ENCODE peak calls at places on chromosomes 13 and 19, in eight cellular contexts. One of them, this sample, is unnamed.

GRCh38 chr19:5775668-5776309 is 8.8 kb downstream of the PRR22 start:
- DNase-seq in fibroblast of lung: peak
- DNase-seq in stimulated activated CD4-positive, alpha-beta T cell treated with anti-CD3 and anti-CD28 coated beads, Interleukin-2, amount 100 ng/mL, for 48 hours: no peak
- DNase-seq in NCI-H2029 treated with DMSO at 0.1 percent for 48 hours: no peak
- DNase-seq in activated CD4-positive, alpha-beta T cell treated with anti-CD3 and anti-CD28 coated beads, Interleukin-2, amount 50 U/mL, for 24 hours: no peak
- DNase-seq in putamen: no peak
- DNase-seq in T-helper 17 cell: no peak
- DNase-seq in tibial nerve: no peak
- DNase-seq in this sample: no peak

GRCh38 chr19:23932878-23933277 is 18.2 kb downstream of the ZNF726 start:
- DNase-seq in NCI-H2029 treated with DMSO at 0.1 percent for 48 hours: no peak
- DNase-seq in activated CD4-positive, alpha-beta T cell treated with anti-CD3 and anti-CD28 coated beads, Interleukin-2, amount 50 U/mL, for 24 hours: no peak
- DNase-seq in putamen: no peak
- DNase-seq in T-helper 17 cell: no peak
- DNase-seq in stimulated activated CD4-positive, alpha-beta T cell treated with anti-CD3 and anti-CD28 coated beads, Interleukin-2, amount 100 ng/mL, for 48 hours: no peak
- DNase-seq in tibial nerve: no peak
- DNase-seq in fibroblast of lung: no peak
- DNase-seq in this sample: no peak

GRCh38 chr13:45626731-45627374 is 11.3 kb upstream of the ERICH6B start:
- DNase-seq in NCI-H2029 treated with DMSO at 0.1 percent for 48 hours: no peak
- DNase-seq in tibial nerve: no peak
- DNase-seq in putamen: no peak
- DNase-seq in activated CD4-positive, alpha-beta T cell treated with anti-CD3 and anti-CD28 coated beads, Interleukin-2, amount 50 U/mL, for 24 hours: no peak
- DNase-seq in T-helper 17 cell: no peak
- DNase-seq in stimulated activated CD4-positive, alpha-beta T cell treated with anti-CD3 and anti-CD28 coated beads, Interleukin-2, amount 100 ng/mL, for 48 hours: no peak
- DNase-seq in fibroblast of lung: no peak
- DNase-seq in this sample: no peak

GRCh38 chr13:111508164-111508870 is 187.9 kb downstream of the TEX29 start:
- DNase-seq in stimulated activated CD4-positive, alpha-beta T cell treated with anti-CD3 and anti-CD28 coated beads, Interleukin-2, amount 100 ng/mL, for 48 hours: no peak
- DNase-seq in putamen: no peak
- DNase-seq in fibroblast of lung: no peak
- DNase-seq in NCI-H2029 treated with DMSO at 0.1 percent for 48 hours: peak
- DNase-seq in activated CD4-positive, alpha-beta T cell treated with anti-CD3 and anti-CD28 coated beads, Interleukin-2, amount 50 U/mL, for 24 hours: no peak
- DNase-seq in tibial nerve: no peak
- DNase-seq in T-helper 17 cell: no peak
- DNase-seq in this sample: no peak

GRCh38 chr19:8101311-8101710 is 48.1 kb downstream of the FBN3 start:
- DNase-seq in T-helper 17 cell: no peak
- DNase-seq in fibroblast of lung: no peak
- DNase-seq in putamen: no peak
- DNase-seq in NCI-H2029 treated with DMSO at 0.1 percent for 48 hours: no peak
- DNase-seq in stimulated activated CD4-positive, alpha-beta T cell treated with anti-CD3 and anti-CD28 coated beads, Interleukin-2, amount 100 ng/mL, for 48 hours: no peak
- DNase-seq in activated CD4-positive, alpha-beta T cell treated with anti-CD3 and anti-CD28 coated beads, Interleukin-2, amount 50 U/mL, for 24 hours: no peak
- DNase-seq in tibial nerve: no peak
- DNase-seq in this sample: no peak

GRCh38 chr13:20191902-20192469 is 752 bp downstream of the GJB2 start:
- DNase-seq in stimulated activated CD4-positive, alpha-beta T cell treated with anti-CD3 and anti-CD28 coated beads, Interleukin-2, amount 100 ng/mL, for 48 hours: no peak
- DNase-seq in tibial nerve: no peak
- DNase-seq in T-helper 17 cell: no peak
- DNase-seq in NCI-H2029 treated with DMSO at 0.1 percent for 48 hours: no peak
- DNase-seq in putamen: no peak
- DNase-seq in fibroblast of lung: no peak
- DNase-seq in activated CD4-positive, alpha-beta T cell treated with anti-CD3 and anti-CD28 coated beads, Interleukin-2, amount 50 U/mL, for 24 hours: no peak
- DNase-seq in this sample: no peak

GRCh38 chr19:12801466-12802266 is at the start of the genes PRDX2 and THSD8:
- DNase-seq in stimulated activated CD4-positive, alpha-beta T cell treated with anti-CD3 and anti-CD28 coated beads, Interleukin-2, amount 100 ng/mL, for 48 hours: peak
- DNase-seq in NCI-H2029 treated with DMSO at 0.1 percent for 48 hours: peak
- DNase-seq in tibial nerve: no peak
- DNase-seq in T-helper 17 cell: peak
- DNase-seq in activated CD4-positive, alpha-beta T cell treated with anti-CD3 and anti-CD28 coated beads, Interleukin-2, amount 50 U/mL, for 24 hours: no peak
- DNase-seq in putamen: no peak
- DNase-seq in fibroblast of lung: peak
- DNase-seq in this sample: peak

GRCh38 chr19:33865306-33865705 is 68.6 kb downstream of the KCTD15 start:
- DNase-seq in T-helper 17 cell: no peak
- DNase-seq in tibial nerve: no peak
- DNase-seq in stimulated activated CD4-positive, alpha-beta T cell treated with anti-CD3 and anti-CD28 coated beads, Interleukin-2, amount 100 ng/mL, for 48 hours: no peak
- DNase-seq in fibroblast of lung: no peak
- DNase-seq in activated CD4-positive, alpha-beta T cell treated with anti-CD3 and anti-CD28 coated beads, Interleukin-2, amount 50 U/mL, for 24 hours: no peak
- DNase-seq in putamen: no peak
- DNase-seq in NCI-H2029 treated with DMSO at 0.1 percent for 48 hours: no peak
- DNase-seq in this sample: no peak

GRCh38 chr13:113034451-113035208 is 65.6 kb downstream of the MCF2L start:
- DNase-seq in fibroblast of lung: peak
- DNase-seq in stimulated activated CD4-positive, alpha-beta T cell treated with anti-CD3 and anti-CD28 coated beads, Interleukin-2, amount 100 ng/mL, for 48 hours: no peak
- DNase-seq in tibial nerve: no peak
- DNase-seq in putamen: peak
- DNase-seq in NCI-H2029 treated with DMSO at 0.1 percent for 48 hours: no peak
- DNase-seq in activated CD4-positive, alpha-beta T cell treated with anti-CD3 and anti-CD28 coated beads, Interleukin-2, amount 50 U/mL, for 24 hours: no peak
- DNase-seq in T-helper 17 cell: no peak
- DNase-seq in this sample: peak

GRCh38 chr13:97318532-97318931 is 96.4 kb downstream of the MBNL2 start:
- DNase-seq in putamen: no peak
- DNase-seq in activated CD4-positive, alpha-beta T cell treated with anti-CD3 and anti-CD28 coated beads, Interleukin-2, amount 50 U/mL, for 24 hours: no peak
- DNase-seq in stimulated activated CD4-positive, alpha-beta T cell treated with anti-CD3 and anti-CD28 coated beads, Interleukin-2, amount 100 ng/mL, for 48 hours: no peak
- DNase-seq in NCI-H2029 treated with DMSO at 0.1 percent for 48 hours: no peak
- DNase-seq in T-helper 17 cell: no peak
- DNase-seq in fibroblast of lung: peak
- DNase-seq in tibial nerve: no peak
- DNase-seq in this sample: no peak

GRCh38 chr13:19888799-19889198 is 25.4 kb upstream of the ZMYM5 start:
- DNase-seq in fibroblast of lung: peak
- DNase-seq in activated CD4-positive, alpha-beta T cell treated with anti-CD3 and anti-CD28 coated beads, Interleukin-2, amount 50 U/mL, for 24 hours: no peak
- DNase-seq in NCI-H2029 treated with DMSO at 0.1 percent for 48 hours: no peak
- DNase-seq in tibial nerve: no peak
- DNase-seq in stimulated activated CD4-positive, alpha-beta T cell treated with anti-CD3 and anti-CD28 coated beads, Interleukin-2, amount 100 ng/mL, for 48 hours: no peak
- DNase-seq in putamen: no peak
- DNase-seq in T-helper 17 cell: no peak
- DNase-seq in this sample: no peak

GRCh38 chr13:59607780-59608233 is 555.9 kb downstream of the DIAPH3 start:
- DNase-seq in T-helper 17 cell: no peak
- DNase-seq in activated CD4-positive, alpha-beta T cell treated with anti-CD3 and anti-CD28 coated beads, Interleukin-2, amount 50 U/mL, for 24 hours: no peak
- DNase-seq in NCI-H2029 treated with DMSO at 0.1 percent for 48 hours: no peak
- DNase-seq in putamen: no peak
- DNase-seq in tibial nerve: no peak
- DNase-seq in stimulated activated CD4-positive, alpha-beta T cell treated with anti-CD3 and anti-CD28 coated beads, Interleukin-2, amount 100 ng/mL, for 48 hours: no peak
- DNase-seq in fibroblast of lung: no peak
- DNase-seq in this sample: no peak

GRCh38 chr13:110347535-110348308 is 40.6 kb downstream of the COL4A2 start:
- DNase-seq in putamen: no peak
- DNase-seq in NCI-H2029 treated with DMSO at 0.1 percent for 48 hours: no peak
- DNase-seq in tibial nerve: no peak
- DNase-seq in T-helper 17 cell: no peak
- DNase-seq in fibroblast of lung: peak
- DNase-seq in activated CD4-positive, alpha-beta T cell treated with anti-CD3 and anti-CD28 coated beads, Interleukin-2, amount 50 U/mL, for 24 hours: no peak
- DNase-seq in stimulated activated CD4-positive, alpha-beta T cell treated with anti-CD3 and anti-CD28 coated beads, Interleukin-2, amount 100 ng/mL, for 48 hours: no peak
- DNase-seq in this sample: no peak

GRCh38 chr13:23436680-23437079 is 3.2 kb upstream of the SACS start:
- DNase-seq in activated CD4-positive, alpha-beta T cell treated with anti-CD3 and anti-CD28 coated beads, Interleukin-2, amount 50 U/mL, for 24 hours: no peak
- DNase-seq in putamen: no peak
- DNase-seq in stimulated activated CD4-positive, alpha-beta T cell treated with anti-CD3 and anti-CD28 coated beads, Interleukin-2, amount 100 ng/mL, for 48 hours: no peak
- DNase-seq in T-helper 17 cell: no peak
- DNase-seq in fibroblast of lung: no peak
- DNase-seq in tibial nerve: no peak
- DNase-seq in NCI-H2029 treated with DMSO at 0.1 percent for 48 hours: no peak
- DNase-seq in this sample: no peak

GRCh38 chr19:12987190-12987589 is 8.1 kb upstream of the NFIX start:
- DNase-seq in putamen: no peak
- DNase-seq in T-helper 17 cell: no peak
- DNase-seq in stimulated activated CD4-positive, alpha-beta T cell treated with anti-CD3 and anti-CD28 coated beads, Interleukin-2, amount 100 ng/mL, for 48 hours: no peak
- DNase-seq in tibial nerve: no peak
- DNase-seq in activated CD4-positive, alpha-beta T cell treated with anti-CD3 and anti-CD28 coated beads, Interleukin-2, amount 50 U/mL, for 24 hours: no peak
- DNase-seq in NCI-H2029 treated with DMSO at 0.1 percent for 48 hours: no peak
- DNase-seq in fibroblast of lung: no peak
- DNase-seq in this sample: no peak

GRCh38 chr13:33402975-33403374 is 117.4 kb upstream of the STARD13 start:
- DNase-seq in putamen: no peak
- DNase-seq in fibroblast of lung: no peak
- DNase-seq in NCI-H2029 treated with DMSO at 0.1 percent for 48 hours: no peak
- DNase-seq in stimulated activated CD4-positive, alpha-beta T cell treated with anti-CD3 and anti-CD28 coated beads, Interleukin-2, amount 100 ng/mL, for 48 hours: no peak
- DNase-seq in activated CD4-positive, alpha-beta T cell treated with anti-CD3 and anti-CD28 coated beads, Interleukin-2, amount 50 U/mL, for 24 hours: no peak
- DNase-seq in tibial nerve: no peak
- DNase-seq in T-helper 17 cell: no peak
- DNase-seq in this sample: no peak

GRCh38 chr13:112803422-112803821 is 113.6 kb downstream of the ATP11A start:
- DNase-seq in T-helper 17 cell: no peak
- DNase-seq in fibroblast of lung: no peak
- DNase-seq in activated CD4-positive, alpha-beta T cell treated with anti-CD3 and anti-CD28 coated beads, Interleukin-2, amount 50 U/mL, for 24 hours: no peak
- DNase-seq in putamen: no peak
- DNase-seq in stimulated activated CD4-positive, alpha-beta T cell treated with anti-CD3 and anti-CD28 coated beads, Interleukin-2, amount 100 ng/mL, for 48 hours: no peak
- DNase-seq in NCI-H2029 treated with DMSO at 0.1 percent for 48 hours: no peak
- DNase-seq in tibial nerve: no peak
- DNase-seq in this sample: no peak

GRCh38 chr13:98847780-98848179 is 95.3 kb upstream of the SLC15A1 start:
- DNase-seq in NCI-H2029 treated with DMSO at 0.1 percent for 48 hours: no peak
- DNase-seq in fibroblast of lung: no peak
- DNase-seq in T-helper 17 cell: no peak
- DNase-seq in putamen: no peak
- DNase-seq in tibial nerve: no peak
- DNase-seq in activated CD4-positive, alpha-beta T cell treated with anti-CD3 and anti-CD28 coated beads, Interleukin-2, amount 50 U/mL, for 24 hours: no peak
- DNase-seq in stimulated activated CD4-positive, alpha-beta T cell treated with anti-CD3 and anti-CD28 coated beads, Interleukin-2, amount 100 ng/mL, for 48 hours: no peak
- DNase-seq in this sample: no peak

GRCh38 chr19:31502536-31503170 is 153.4 kb upstream of the TSHZ3 start:
- DNase-seq in activated CD4-positive, alpha-beta T cell treated with anti-CD3 and anti-CD28 coated beads, Interleukin-2, amount 50 U/mL, for 24 hours: no peak
- DNase-seq in T-helper 17 cell: no peak
- DNase-seq in NCI-H2029 treated with DMSO at 0.1 percent for 48 hours: no peak
- DNase-seq in stimulated activated CD4-positive, alpha-beta T cell treated with anti-CD3 and anti-CD28 coated beads, Interleukin-2, amount 100 ng/mL, for 48 hours: no peak
- DNase-seq in putamen: no peak
- DNase-seq in fibroblast of lung: no peak
- DNase-seq in tibial nerve: no peak
- DNase-seq in this sample: no peak